ENCODE peak calls at places on chromosome 6, in eight cellular contexts. One of them, this sample, is unnamed.

GRCh38 chr6:35475573-35475972 is 7.4 kb downstream of the RPL10A start:
- DNase-seq in activated CD4-positive, alpha-beta T cell treated with anti-CD3 and anti-CD28 coated beads for 48 hours: no peak
- DNase-seq in neural crest cell: no peak
- DNase-seq in GM23338: no peak
- DNase-seq in mammary epithelial cell: no peak
- DNase-seq in GM12891: no peak
- DNase-seq in astrocyte of the spinal cord: no peak
- DNase-seq in transverse colon: no peak
- DNase-seq in this sample: no peak

GRCh38 chr6:95232477-95232876 is 344.9 kb upstream of the MANEA start:
- DNase-seq in transverse colon: no peak
- DNase-seq in GM23338: no peak
- DNase-seq in activated CD4-positive, alpha-beta T cell treated with anti-CD3 and anti-CD28 coated beads for 48 hours: no peak
- DNase-seq in GM12891: no peak
- DNase-seq in neural crest cell: no peak
- DNase-seq in mammary epithelial cell: no peak
- DNase-seq in astrocyte of the spinal cord: no peak
- DNase-seq in this sample: no peak

GRCh38 chr6:90284745-90285481 is 11.7 kb downstream of the BACH2 start:
- DNase-seq in neural crest cell: no peak
- DNase-seq in astrocyte of the spinal cord: peak; percentile 84
- DNase-seq in activated CD4-positive, alpha-beta T cell treated with anti-CD3 and anti-CD28 coated beads for 48 hours: peak; percentile 39
- DNase-seq in transverse colon: no peak
- DNase-seq in mammary epithelial cell: peak; percentile 87
- DNase-seq in GM12891: no peak
- DNase-seq in GM23338: no peak
- DNase-seq in this sample: no peak

GRCh38 chr6:37109714-37110454 is 60.1 kb upstream of the PIM1 start:
- DNase-seq in activated CD4-positive, alpha-beta T cell treated with anti-CD3 and anti-CD28 coated beads for 48 hours: no peak
- DNase-seq in astrocyte of the spinal cord: no peak
- DNase-seq in transverse colon: no peak
- DNase-seq in neural crest cell: no peak
- DNase-seq in GM23338: no peak
- DNase-seq in GM12891: no peak
- DNase-seq in mammary epithelial cell: no peak
- DNase-seq in this sample: no peak

GRCh38 chr6:55046869-55047422 is 127.4 kb upstream of the HCRTR2 start:
- DNase-seq in activated CD4-positive, alpha-beta T cell treated with anti-CD3 and anti-CD28 coated beads for 48 hours: no peak
- DNase-seq in transverse colon: no peak
- DNase-seq in mammary epithelial cell: no peak
- DNase-seq in GM23338: peak; percentile 17
- DNase-seq in astrocyte of the spinal cord: no peak
- DNase-seq in GM12891: no peak
- DNase-seq in neural crest cell: no peak
- DNase-seq in this sample: no peak

GRCh38 chr6:152502421-152503188 is 134.6 kb downstream of the SYNE1 start:
- DNase-seq in transverse colon: no peak
- DNase-seq in activated CD4-positive, alpha-beta T cell treated with anti-CD3 and anti-CD28 coated beads for 48 hours: no peak
- DNase-seq in astrocyte of the spinal cord: no peak
- DNase-seq in GM12891: no peak
- DNase-seq in GM23338: no peak
- DNase-seq in neural crest cell: no peak
- DNase-seq in mammary epithelial cell: no peak
- DNase-seq in this sample: no peak

GRCh38 chr6:27374824-27375612 is 13.5 kb upstream of the ZNF391 start:
- DNase-seq in neural crest cell: peak; percentile 36
- DNase-seq in activated CD4-positive, alpha-beta T cell treated with anti-CD3 and anti-CD28 coated beads for 48 hours: peak; percentile 83
- DNase-seq in GM12891: peak; percentile 40
- DNase-seq in astrocyte of the spinal cord: peak; percentile 33
- DNase-seq in GM23338: peak; percentile 97
- DNase-seq in transverse colon: peak; percentile 85
- DNase-seq in mammary epithelial cell: peak; percentile 89
- DNase-seq in this sample: peak; percentile 0

GRCh38 chr6:439681-440167 is 48.2 kb downstream of the IRF4 start:
- DNase-seq in mammary epithelial cell: no peak
- DNase-seq in transverse colon: no peak
- DNase-seq in neural crest cell: no peak
- DNase-seq in GM23338: no peak
- DNase-seq in astrocyte of the spinal cord: no peak
- DNase-seq in activated CD4-positive, alpha-beta T cell treated with anti-CD3 and anti-CD28 coated beads for 48 hours: no peak
- DNase-seq in GM12891: no peak
- DNase-seq in this sample: no peak

GRCh38 chr6:78909391-78909790 is 42.0 kb downstream of the IRAK1BP1 start:
- DNase-seq in transverse colon: no peak
- DNase-seq in GM12891: no peak
- DNase-seq in neural crest cell: no peak
- DNase-seq in astrocyte of the spinal cord: no peak
- DNase-seq in activated CD4-positive, alpha-beta T cell treated with anti-CD3 and anti-CD28 coated beads for 48 hours: no peak
- DNase-seq in GM23338: no peak
- DNase-seq in mammary epithelial cell: no peak
- DNase-seq in this sample: no peak

GRCh38 chr6:99331531-99331930 is 17.9 kb downstream of the FAXC start:
- DNase-seq in neural crest cell: no peak
- DNase-seq in GM12891: no peak
- DNase-seq in mammary epithelial cell: no peak
- DNase-seq in activated CD4-positive, alpha-beta T cell treated with anti-CD3 and anti-CD28 coated beads for 48 hours: no peak
- DNase-seq in transverse colon: no peak
- DNase-seq in GM23338: no peak
- DNase-seq in astrocyte of the spinal cord: no peak
- DNase-seq in this sample: no peak

GRCh38 chr6:6824381-6824780 is 235.9 kb downstream of the LY86 start:
- DNase-seq in astrocyte of the spinal cord: no peak
- DNase-seq in transverse colon: no peak
- DNase-seq in activated CD4-positive, alpha-beta T cell treated with anti-CD3 and anti-CD28 coated beads for 48 hours: no peak
- DNase-seq in GM12891: no peak
- DNase-seq in GM23338: no peak
- DNase-seq in neural crest cell: no peak
- DNase-seq in mammary epithelial cell: no peak
- DNase-seq in this sample: no peak

GRCh38 chr6:1792989-1793388 is 183.3 kb downstream of the FOXC1 start:
- DNase-seq in GM12891: peak; percentile 20
- DNase-seq in activated CD4-positive, alpha-beta T cell treated with anti-CD3 and anti-CD28 coated beads for 48 hours: peak; percentile 39
- DNase-seq in neural crest cell: peak; percentile 23
- DNase-seq in mammary epithelial cell: peak; percentile 35
- DNase-seq in GM23338: peak; percentile 73
- DNase-seq in astrocyte of the spinal cord: no peak
- DNase-seq in transverse colon: peak; percentile 19
- DNase-seq in this sample: no peak

This sample was measured in NCI-H1092.